ENCODE peak calls at places on chromosomes 3 and 15, in five cellular contexts. P is MV-4-11, K is HL-60, Z is NCI-H2081, U is upper lobe of right lung. C is an unnamed sample.
A peak's percentile ranks its signal among the peaks of the same experiment; 100 is the strongest.

GRCh38 chr3:140916603-140917002 is 25.0 kb upstream of the SLC25A36 start:
- DNase-seq in P (no peak), K (no peak), Z (no peak), U (no peak), C (no peak)

GRCh38 chr3:166734734-166735133 is 645.4 kb downstream of the ZBBX start:
- DNase-seq in P (no peak), K (no peak), Z (no peak), U (no peak), C (no peak)

GRCh38 chr15:76577879-76578512 is 241.4 kb downstream of the ISL2 start:
- DNase-seq in P (peak; percentile 8), K (no peak), Z (no peak), U (no peak), C (no peak)

GRCh38 chr3:100269410-100270217 is 8.8 kb downstream of the TBC1D23 start:
- DNase-seq in P (peak; percentile 80), K (no peak), Z (no peak), U (no peak), C (peak; percentile 19)

GRCh38 chr15:85412956-85413854 is 32.8 kb downstream of the AKAP13 start:
- DNase-seq in P (peak; percentile 76), K (peak; percentile 78), Z (no peak), U (peak; percentile 67), C (peak; percentile 87)

GRCh38 chr15:65207280-65207679 is 4.0 kb downstream of the CILP start:
- DNase-seq in P (no peak), K (no peak), Z (no peak), U (no peak), C (no peak)

GRCh38 chr3:23455084-23455483 is 252.0 kb downstream of the UBE2E2 start:
- DNase-seq in P (peak; percentile 58), K (peak; percentile 76), Z (no peak), U (no peak), C (no peak)

GRCh38 chr15:51727141-51727897 is 10.1 kb downstream of the LYSMD2 start:
- DNase-seq in P (no peak), K (no peak), Z (no peak), U (no peak), C (no peak)

GRCh38 chr15:83843511-83843910 is 189.6 kb downstream of the ADAMTSL3 start:
- DNase-seq in P (no peak), K (no peak), Z (no peak), U (no peak), C (no peak)

GRCh38 chr3:71859128-71859519 is 74.2 kb upstream of the PROK2 start:
- DNase-seq in P (peak; percentile 86), K (peak; percentile 91), Z (peak; percentile 55), U (no peak), C (peak; percentile 95)

GRCh38 chr3:142501004-142501926 is 53.4 kb upstream of the XRN1 start:
- DNase-seq in P (no peak), K (no peak), Z (no peak), U (no peak), C (no peak)

GRCh38 chr15:78307977-78308376 is 8.6 kb upstream of the SKIC8 start:
- DNase-seq in P (no peak), K (no peak), Z (no peak), U (no peak), C (no peak)

GRCh38 chr3:188712257-188712924 is 459.4 kb upstream of the TPRG1 start:
- DNase-seq in P (peak; percentile 78), K (peak; percentile 76), Z (no peak), U (no peak), C (peak; percentile 49)

GRCh38 chr3:189001559-189001958 is 170.2 kb upstream of the TPRG1 start:
- DNase-seq in P (peak; percentile 9), K (no peak), Z (no peak), U (no peak), C (no peak)

C was measured in AML-193.